ENCODE peak calls at places on chromosomes 4 and X, in nine cellular contexts. V is GM23338; W is CD8-positive, alpha-beta T cell; J is mucosa of descending colon; S is CD4-positive, alpha-beta T cell; H is neural crest cell; C is spleen; B is PC-3; R is lower leg skin. P is an unnamed sample.

GRCh38 chr4:3343358-3343757 is 50.5 kb downstream of the RGS12 start:
- DNase-seq in V (no peak), W (no peak), J (no peak), S (no peak), H (no peak), C (no peak), B (no peak), R (peak; percentile 9), P (no peak)

GRCh38 chr4:100581337-100581736 is 63.5 kb upstream of the EMCN start:
- DNase-seq in V (no peak), W (no peak), J (no peak), S (no peak), H (no peak), C (no peak), B (peak; percentile 87), R (peak; percentile 62), P (peak; percentile 92)

GRCh38 chr4:6278801-6279197 is 9.1 kb downstream of the WFS1 start:
- DNase-seq in V (no peak), W (no peak), J (peak; percentile 48), S (no peak), H (no peak), C (no peak), B (no peak), R (no peak), P (no peak)

GRCh38 chrX:40543661-40544328 is 37.0 kb upstream of the ATP6AP2 start:
- DNase-seq in V (peak; percentile 87), W (peak; percentile 36), J (no peak), S (no peak), H (peak; percentile 28), C (no peak), B (peak; percentile 82), R (peak; percentile 14), P (peak; percentile 57)

GRCh38 chr4:88600129-88600849 is 8.0 kb downstream of the HERC3 start:
- DNase-seq in V (no peak), W (no peak), J (no peak), S (no peak), H (no peak), C (no peak), B (peak; percentile 89), R (no peak), P (peak; percentile 97)

GRCh38 chrX:70476166-70476933 is 31.7 kb downstream of the DLG3 start:
- DNase-seq in V (peak; percentile 43), W (no peak), J (no peak), S (no peak), H (no peak), C (no peak), B (no peak), R (no peak), P (no peak)

GRCh38 chr4:2924765-2925301 is 38.4 kb downstream of the NOP14 start:
- DNase-seq in V (no peak), W (no peak), J (peak; percentile 14), S (no peak), H (no peak), C (peak; percentile 24), B (no peak), R (no peak), P (peak; percentile 39)

GRCh38 chr4:993111-994029 is at the start of gene SLC26A1:
- DNase-seq in V (no peak), W (no peak), J (peak; percentile 68), S (no peak), H (no peak), C (no peak), B (peak; percentile 4), R (no peak), P (no peak)

GRCh38 chr4:70724463-70724862 is 2.7 kb downstream of the RUFY3 start:
- DNase-seq in V (no peak), W (no peak), J (no peak), S (no peak), H (no peak), C (no peak), B (no peak), R (no peak), P (no peak)

GRCh38 chr4:175999944-176000343 is 65.7 kb upstream of the WDR17 start:
- DNase-seq in V (peak; percentile 12), W (no peak), J (no peak), S (no peak), H (no peak), C (no peak), B (no peak), R (no peak), P (no peak)

GRCh38 chr4:176001171-176002006 is 64.3 kb upstream of the WDR17 start:
- DNase-seq in V (peak; percentile 93), W (no peak), J (peak; percentile 19), S (no peak), H (peak; percentile 72), C (peak; percentile 75), B (no peak), R (no peak), P (no peak)

GRCh38 chr4:175998782-175999181 is 66.9 kb upstream of the WDR17 start:
- DNase-seq in V (peak; percentile 91), W (no peak), J (no peak), S (no peak), H (peak; percentile 15), C (no peak), B (peak; percentile 50), R (no peak), P (peak; percentile 44)

GRCh38 chr4:176005766-176006165 is 59.9 kb upstream of the WDR17 start:
- DNase-seq in V (no peak), W (no peak), J (no peak), S (no peak), H (no peak), C (no peak), B (no peak), R (no peak), P (no peak)

GRCh38 chr4:176002007-176002623 is 63.5 kb upstream of the WDR17 start:
- DNase-seq in V (peak; percentile 78), W (no peak), J (peak; percentile 33), S (no peak), H (peak; percentile 45), C (peak; percentile 87), B (peak; percentile 34), R (no peak), P (no peak)
- TF ChIP-seq CTCF in V (no peak), W (no peak), J (no peak), S (no peak), H (no peak), C (no peak), B (no peak), R (no peak), P (no peak)

GRCh38 chr4:22515145-22515887 is 550 bp downstream of the ADGRA3 start:
- DNase-seq in V (peak; percentile 81), W (peak; percentile 8), J (peak; percentile 81), S (peak; percentile 18), H (peak; percentile 56), C (peak; percentile 81), B (peak; percentile 56), R (peak; percentile 32), P (peak; percentile 60)
- TF ChIP-seq CTCF in V (no peak), W (no peak), J (no peak), S (no peak), H (peak; percentile 17), C (no peak), B (no peak), R (no peak), P (peak; percentile 24)

DNA sequence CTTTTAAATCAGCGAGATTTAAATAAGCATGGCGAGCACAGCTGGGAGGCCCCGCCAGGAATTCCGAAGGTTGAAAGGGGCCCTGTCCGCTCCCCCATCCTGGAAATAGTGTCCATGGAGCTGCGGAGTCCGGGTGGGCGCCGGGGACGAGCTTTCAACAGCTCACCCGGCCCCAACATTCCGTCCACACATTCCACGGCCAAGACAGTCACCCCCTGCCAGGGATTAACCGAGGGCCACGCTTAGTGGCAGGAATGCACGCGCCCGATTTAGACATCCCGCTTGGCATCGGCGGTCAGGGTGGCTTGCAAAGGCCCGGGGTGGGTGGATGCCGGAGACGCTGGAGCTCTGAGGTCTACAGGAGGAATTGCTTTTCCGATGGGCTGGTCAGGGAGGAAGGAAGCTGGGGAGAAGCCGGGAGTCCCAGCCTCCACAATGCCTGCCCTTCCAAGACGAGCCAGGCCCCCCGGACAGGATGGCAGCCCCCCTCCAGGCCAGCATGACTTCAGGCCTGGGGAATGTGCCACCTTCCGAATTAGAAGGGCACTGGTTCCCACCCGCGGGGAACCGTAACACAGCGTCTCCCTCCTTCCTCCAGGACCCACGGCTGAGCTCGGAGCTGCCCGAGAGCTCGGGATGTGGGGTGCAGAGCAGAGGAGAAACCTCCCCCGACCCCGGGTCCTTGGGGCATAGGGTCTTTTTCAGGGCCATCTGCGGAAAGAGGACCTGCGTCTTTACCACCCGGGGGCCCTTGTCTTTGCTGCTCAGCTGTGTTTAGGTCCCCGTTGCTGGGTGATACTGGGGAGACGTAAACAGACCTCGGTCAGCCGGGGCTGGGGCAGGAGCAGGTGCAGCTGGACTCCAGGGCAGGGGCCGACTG is 26.9 kb upstream of the PPP2R3B start:
- DNase-seq in V (peak; percentile 81), W (no peak), J (no peak), S (no peak), H (peak; percentile 20), C (no peak), B (no peak), R (no peak), P (no peak)
- TF ChIP-seq CTCF in V (no peak), W (no peak), J (no peak), S (no peak), H (no peak), C (no peak), B (no peak), R (no peak), P (no peak)

DNA sequence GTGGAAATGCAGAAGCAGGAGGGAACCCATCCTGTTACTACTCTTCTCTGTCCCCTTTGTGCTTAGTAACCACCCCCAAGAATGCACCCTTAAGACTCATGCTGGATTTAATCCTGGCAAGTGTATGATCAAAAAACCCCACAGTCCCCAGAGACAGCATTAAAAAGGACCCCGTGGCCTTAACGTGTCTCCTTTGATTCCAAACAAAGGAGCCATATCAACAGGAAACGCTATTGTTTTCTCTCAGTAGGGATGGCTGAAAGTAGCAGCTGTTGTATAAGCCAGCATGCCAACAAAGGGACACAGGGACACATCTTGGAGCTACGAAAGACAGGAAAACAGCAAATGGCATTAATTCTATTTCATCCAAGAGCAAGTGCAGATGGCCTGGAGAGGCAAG is 177.4 kb upstream of the GLRA2 start:
- DNase-seq in V (peak; percentile 10), W (no peak), J (no peak), S (no peak), H (no peak), C (no peak), B (no peak), R (no peak), P (no peak)
- TF ChIP-seq CTCF in V (no peak), W (no peak), J (no peak), S (no peak), H (no peak), C (no peak), B (no peak), R (no peak), P (no peak)

GRCh38 chrX:51178352-51178751 is 154.3 kb upstream of the NUDT10 start:
- DNase-seq in V (no peak), W (no peak), J (no peak), S (no peak), H (no peak), C (no peak), B (no peak), R (no peak), P (no peak)

GRCh38 chrX:51182545-51182944 is 150.1 kb upstream of the NUDT10 start:
- DNase-seq in V (peak; percentile 47), W (no peak), J (no peak), S (no peak), H (no peak), C (no peak), B (no peak), R (no peak), P (no peak)
- TF ChIP-seq CTCF in V (peak; percentile 39), W (no peak), J (no peak), S (no peak), H (peak; percentile 20), C (no peak), B (no peak), R (no peak), P (no peak)

GRCh38 chr4:98199247-98199646 is 56.0 kb upstream of the STPG2 start:
- DNase-seq in V (no peak), W (no peak), J (no peak), S (no peak), H (no peak), C (no peak), B (no peak), R (no peak), P (no peak)
- TF ChIP-seq CTCF in V (no peak), W (no peak), J (no peak), S (no peak), H (no peak), C (no peak), B (no peak), R (no peak), P (no peak)